ENCODE peak calls at places on chromosomes 2 and 18, in five cellular contexts. E is astrocyte of the spinal cord, H is A172, Y is T-helper 2 cell, N is fibroblast of pulmonary artery. W is an unnamed sample.

GRCh38 chr2:187055463-187055862 is 206.5 kb upstream of the ZSWIM2 start:
- DNase-seq in E (no peak), H (no peak), Y (no peak), N (peak), W (no peak)

GRCh38 chr2:42810971-42811865 is 18.8 kb upstream of the HAAO start:
- DNase-seq in E (peak), H (no peak), Y (no peak), N (peak), W (peak)

GRCh38 chr2:73259704-73260337 is 24.5 kb downstream of the FBXO41 start:
- DNase-seq in E (no peak), H (no peak), Y (no peak), N (no peak), W (no peak)

GRCh38 chr18:26614374-26614773 is 66.0 kb upstream of the KCTD1 start:
- DNase-seq in E (no peak), H (peak), Y (no peak), N (no peak), W (no peak)

GRCh38 chr2:20356042-20356441 is 5.4 kb upstream of the PUM2 start:
- DNase-seq in E (peak), H (peak), Y (no peak), N (peak), W (no peak)

GRCh38 chr2:71235930-71236587 is 9.2 kb upstream of the PAIP2B start:
- DNase-seq in E (no peak), H (no peak), Y (no peak), N (no peak), W (no peak)

GRCh38 chr2:236049981-236050380 is 118.2 kb downstream of the GBX2 start:
- DNase-seq in E (no peak), H (no peak), Y (no peak), N (no peak), W (no peak)

GRCh38 chr2:205188516-205189138 is 493.7 kb upstream of the NRP2 start:
- DNase-seq in E (peak), H (peak), Y (no peak), N (peak), W (no peak)

GRCh38 chr2:158716091-158716815 is 78.9 kb upstream of the DAPL1 start:
- DNase-seq in E (no peak), H (no peak), Y (no peak), N (peak), W (peak)

GRCh38 chr18:58525517-58525916 is 103.4 kb downstream of the ALPK2 start:
- DNase-seq in E (peak), H (peak), Y (no peak), N (no peak), W (no peak)

GRCh38 chr2:235614176-235614860 is 120.5 kb downstream of the AGAP1 start:
- DNase-seq in E (no peak), H (peak), Y (no peak), N (no peak), W (no peak)

GRCh38 chr2:84964406-84965191 is 6.4 kb upstream of the KCMF1 start:
- DNase-seq in E (no peak), H (no peak), Y (no peak), N (no peak), W (no peak)

GRCh38 chr2:200627110-200627770 is 41.4 kb downstream of the AOX1 start:
- DNase-seq in E (no peak), H (no peak), Y (no peak), N (no peak), W (no peak)

GRCh38 chr2:190354003-190354690 is 10.8 kb downstream of the INPP1 start:
- DNase-seq in E (no peak), H (no peak), Y (no peak), N (no peak), W (no peak)

GRCh38 chr2:118841828-118842461 is 5.5 kb downstream of the EN1 start:
- DNase-seq in E (no peak), H (no peak), Y (no peak), N (no peak), W (no peak)

GRCh38 chr2:171210864-171211431 is 50.3 kb upstream of the TLK1 start:
- DNase-seq in E (no peak), H (no peak), Y (no peak), N (no peak), W (no peak)

GRCh38 chr2:74556831-74557370 is 2.4 kb downstream of the DOK1 start:
- DNase-seq in E (no peak), H (no peak), Y (no peak), N (no peak), W (no peak)

GRCh38 chr2:235024951-235025773 is 73.3 kb downstream of the SH3BP4 start:
- DNase-seq in E (peak), H (no peak), Y (no peak), N (no peak), W (no peak)

GRCh38 chr2:161766334-161766733 is 142.1 kb downstream of the SLC4A10 start:
- DNase-seq in E (no peak), H (no peak), Y (no peak), N (no peak), W (no peak)

GRCh38 chr2:38474833-38475566 is 97.9 kb upstream of the ATL2 start:
- DNase-seq in E (no peak), H (no peak), Y (no peak), N (no peak), W (no peak)

GRCh38 chr2:18309188-18309587 is 251.3 kb downstream of the RDH14 start:
- DNase-seq in E (no peak), H (no peak), Y (no peak), N (no peak), W (no peak)

GRCh38 chr18:13309031-13309430 is 90.5 kb downstream of the LDLRAD4 start:
- DNase-seq in E (no peak), H (no peak), Y (no peak), N (no peak), W (peak)

GRCh38 chr2:196725218-196725617 is 74.3 kb downstream of the GTF3C3 start:
- DNase-seq in E (no peak), H (no peak), Y (no peak), N (peak), W (no peak)

GRCh38 chr2:231673348-231673770 is 35.0 kb upstream of the PTMA start:
- DNase-seq in E (peak), H (peak), Y (no peak), N (peak), W (peak)

GRCh38 chr2:18412980-18413793 is 147.3 kb downstream of the RDH14 start:
- DNase-seq in E (peak), H (peak), Y (no peak), N (peak), W (no peak)